ENCODE peak calls at places on chromosomes 1 and 21, in nine cellular contexts. O is T-helper 17 cell, D is NCI-H187, A is AG08395, G is GOT3, Y is AG04450, H is anterior cingulate cortex, E is left colon, F is NCI-H146. L is an unnamed sample.

GRCh38 chr1:72280714-72281113 is 1.6 kb downstream of the NEGR1 start:
- DNase-seq in O (no peak), D (no peak), A (peak), G (no peak), Y (no peak), H (no peak), E (no peak), F (peak), L (peak)

GRCh38 chr1:52756020-52756419 is 29.8 kb downstream of the ZYG11B start:
- DNase-seq in O (no peak), D (no peak), A (no peak), G (no peak), Y (no peak), H (no peak), E (no peak), F (peak), L (no peak)

GRCh38 chr1:941588-942383 is 17.3 kb downstream of the NOC2L start:
- DNase-seq in O (no peak), D (peak), A (peak), G (no peak), Y (no peak), H (no peak), E (peak), F (peak), L (no peak)

GRCh38 chr1:220552672-220553258 is 24.8 kb downstream of the MARK1 start:
- DNase-seq in O (no peak), D (no peak), A (no peak), G (no peak), Y (no peak), H (no peak), E (no peak), F (no peak), L (no peak)

GRCh38 chr1:159275891-159276290 is 26.2 kb upstream of the FCER1A start:
- DNase-seq in O (no peak), D (no peak), A (no peak), G (no peak), Y (no peak), H (no peak), E (no peak), F (no peak), L (no peak)

GRCh38 chr1:28173151-28173979 is 3.1 kb downstream of the PTAFR start:
- DNase-seq in O (no peak), D (no peak), A (no peak), G (no peak), Y (no peak), H (peak), E (peak), F (no peak), L (peak)

GRCh38 chr1:201220388-201220715 is 29.7 kb downstream of the IGFN1 start:
- DNase-seq in O (no peak), D (no peak), A (no peak), G (no peak), Y (no peak), H (no peak), E (no peak), F (no peak), L (no peak)

GRCh38 chr1:88982055-88982454 is 10.4 kb downstream of the KYAT3 start:
- DNase-seq in O (no peak), D (no peak), A (no peak), G (no peak), Y (no peak), H (no peak), E (no peak), F (no peak), L (no peak)

GRCh38 chr1:156372265-156372586 is 3.2 kb downstream of the RHBG start:
- DNase-seq in O (no peak), D (no peak), A (peak), G (no peak), Y (no peak), H (no peak), E (no peak), F (no peak), L (no peak)

GRCh38 chr1:161020573-161021167 is at the start of gene F11R:
- DNase-seq in O (no peak), D (no peak), A (no peak), G (no peak), Y (no peak), H (no peak), E (peak), F (peak), L (no peak)

GRCh38 chr1:234611153-234611798 is 1.3 kb upstream of the IRF2BP2 start:
- DNase-seq in O (peak), D (peak), A (no peak), G (no peak), Y (no peak), H (peak), E (no peak), F (peak), L (peak)

GRCh38 chr21:26501622-26502021 is 71.5 kb downstream of the CYYR1 start:
- DNase-seq in O (no peak), D (no peak), A (no peak), G (no peak), Y (no peak), H (no peak), E (no peak), F (no peak), L (no peak)

GRCh38 chr21:14900058-14900457 is 164.7 kb downstream of the NRIP1 start:
- DNase-seq in O (no peak), D (no peak), A (peak), G (no peak), Y (no peak), H (no peak), E (no peak), F (no peak), L (no peak)

GRCh38 chr1:215631489-215631888 is 64.4 kb downstream of the KCTD3 start:
- DNase-seq in O (no peak), D (peak), A (no peak), G (no peak), Y (no peak), H (no peak), E (peak), F (peak), L (no peak)

GRCh38 chr21:41848971-41849580 is 30.1 kb downstream of the PRDM15 start:
- DNase-seq in O (no peak), D (no peak), A (no peak), G (no peak), Y (no peak), H (no peak), E (no peak), F (no peak), L (no peak)

GRCh38 chr1:147168626-147169058 is 3.6 kb downstream of the PRKAB2 start:
- DNase-seq in O (no peak), D (no peak), A (no peak), G (no peak), Y (no peak), H (no peak), E (peak), F (peak), L (no peak)

GRCh38 chr1:206004821-206005220 is 1.6 kb upstream of the RAB7B start:
- DNase-seq in O (no peak), D (no peak), A (no peak), G (no peak), Y (no peak), H (no peak), E (no peak), F (no peak), L (no peak)

GRCh38 chr21:36889401-36889800 is 77.1 kb downstream of the HLCS start:
- DNase-seq in O (no peak), D (no peak), A (no peak), G (no peak), Y (no peak), H (no peak), E (no peak), F (no peak), L (no peak)

GRCh38 chr1:4595341-4596225 is 58.8 kb upstream of the AJAP1 start:
- DNase-seq in O (no peak), D (no peak), A (no peak), G (no peak), Y (no peak), H (no peak), E (no peak), F (no peak), L (no peak)

L was measured in pons.